ENCODE peak calls at places on chromosomes 13 and 19, in seven cellular contexts. E is psoas muscle, F is right lobe of liver, U is ovary, R is OCI-LY7, Z is lower lobe of right lung, P is left ventricle myocardium inferior. Q is an unnamed sample.

GRCh38 chr19:2575734-2576481 is 100.0 kb downstream of the GADD45B start:
- DNase-seq in F (peak), P (peak), R (no peak), E (peak), U (peak), Z (no peak), Q (peak)

GRCh38 chr13:40438022-40438692 is 228.3 kb downstream of the FOXO1 start:
- DNase-seq in F (no peak), E (no peak), R (no peak), U (no peak), P (no peak), Z (no peak), Q (no peak)

GRCh38 chr13:44426461-44426860 is 52.8 kb downstream of the SERP2 start:
- DNase-seq in Z (no peak), U (no peak), P (no peak), F (no peak), E (no peak), R (no peak), Q (no peak)

GRCh38 chr13:24032674-24033073 is 127.8 kb upstream of the SPATA13 start:
- DNase-seq in U (no peak), F (no peak), E (no peak), Z (no peak), P (no peak), R (no peak), Q (no peak)

GRCh38 chr13:59607780-59608233 is 555.9 kb downstream of the DIAPH3 start:
- DNase-seq in P (no peak), U (no peak), E (no peak), F (no peak), Z (no peak), R (no peak), Q (no peak)

GRCh38 chr19:14561832-14562351 is 10.0 kb downstream of the NDUFB7 start:
- DNase-seq in E (peak), R (no peak), U (no peak), P (peak), F (peak), Z (no peak), Q (no peak)

GRCh38 chr13:70162141-70162540 is 53.9 kb upstream of the KLHL1 start:
- DNase-seq in R (no peak), P (no peak), E (no peak), Z (no peak), F (no peak), U (no peak), Q (no peak)

GRCh38 chr19:7860902-7861618 is 13.1 kb downstream of the PRR36 start:
- DNase-seq in Z (no peak), P (no peak), U (peak), R (no peak), F (no peak), E (no peak), Q (no peak)

GRCh38 chr19:9836021-9836420 is 903 bp downstream of the PIN1 start:
- DNase-seq in R (peak), Z (no peak), U (no peak), F (no peak), P (no peak), E (no peak), Q (no peak)

GRCh38 chr19:48370955-48371354 is 6.8 kb downstream of the SYNGR4 start:
- DNase-seq in P (no peak), R (no peak), E (no peak), U (no peak), Z (no peak), F (no peak), Q (no peak)

GRCh38 chr19:7434391-7434790 is 54.4 kb downstream of the PEX11G start:
- DNase-seq in E (no peak), P (no peak), U (no peak), R (no peak), Z (no peak), F (no peak), Q (no peak)

GRCh38 chr13:74129500-74130144 is 4.6 kb downstream of the KLF12 start:
- DNase-seq in U (no peak), P (peak), R (peak), Z (no peak), F (no peak), E (no peak), Q (no peak)

GRCh38 chr13:113552786-113553540 is 31.6 kb upstream of the TFDP1 start:
- DNase-seq in Z (peak), E (no peak), R (no peak), U (no peak), P (no peak), F (no peak), Q (peak)

GRCh38 chr19:23015660-23016059 is 12.7 kb upstream of the ZNF728 start:
- DNase-seq in F (no peak), R (no peak), Z (no peak), P (no peak), U (no peak), E (no peak), Q (no peak)

DNA sequence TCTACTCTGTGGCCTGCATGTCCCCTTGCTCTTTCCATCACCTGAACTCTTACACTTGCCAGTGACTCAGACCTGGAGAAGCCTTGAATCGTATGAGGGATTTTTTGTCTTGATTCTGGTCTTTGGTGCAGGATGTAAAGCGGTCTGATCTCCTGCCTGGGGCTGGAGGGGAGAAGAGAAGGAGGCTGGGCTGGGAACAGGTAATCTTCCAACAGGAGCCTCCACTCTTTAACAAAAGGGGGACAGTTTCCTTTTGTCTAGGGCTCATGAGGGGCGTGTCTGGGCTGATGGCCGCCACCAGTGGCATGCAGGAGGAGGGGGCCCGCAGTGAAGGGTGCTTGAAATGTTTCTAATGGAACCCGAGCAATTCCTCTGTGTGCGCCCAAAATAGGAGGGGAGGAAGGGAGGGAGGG is 24.7 kb downstream of the NFIX start:
- DNase-seq in R (no peak), Z (no peak), U (no peak), F (no peak), P (no peak), E (no peak), Q (no peak)
- H3K4me3 ChIP-seq in R (no peak), Z (no peak), U (no peak), F (no peak), P (no peak), E (peak), Q (no peak)

GRCh38 chr19:5479958-5480357 is 24.7 kb downstream of the ZNRF4 start:
- DNase-seq in Z (no peak), E (no peak), U (no peak), P (no peak), R (no peak), F (no peak), Q (no peak)

GRCh38 chr19:5477451-5478215 is 22.4 kb downstream of the ZNRF4 start:
- DNase-seq in P (no peak), Z (no peak), E (no peak), F (no peak), R (no peak), U (no peak), Q (no peak)

GRCh38 chr19:5480427-5480836 is 25.2 kb downstream of the ZNRF4 start:
- DNase-seq in E (peak), R (peak), Z (no peak), U (no peak), P (no peak), F (no peak), Q (no peak)

GRCh38 chr19:5478925-5479588 is 23.8 kb downstream of the ZNRF4 start:
- DNase-seq in Z (no peak), E (no peak), R (no peak), P (no peak), F (no peak), U (no peak), Q (no peak)

GRCh38 chr19:5478241-5478924 is 23.2 kb downstream of the ZNRF4 start:
- DNase-seq in E (no peak), P (no peak), Z (no peak), U (no peak), F (no peak), R (no peak), Q (no peak)
- H3K4me3 ChIP-seq in E (no peak), P (no peak), Z (no peak), U (no peak), F (no peak), R (no peak), Q (no peak)

GRCh38 chr19:3914199-3914598 is 18.7 kb upstream of the NMRK2 start:
- DNase-seq in U (no peak), P (no peak), R (no peak), F (no peak), E (no peak), Z (no peak), Q (no peak)

GRCh38 chr19:3923096-3923758 is 9.6 kb upstream of the NMRK2 start:
- DNase-seq in F (no peak), E (no peak), U (no peak), P (no peak), R (no peak), Z (no peak), Q (no peak)

GRCh38 chr19:3916033-3916432 is 16.8 kb upstream of the NMRK2 start:
- DNase-seq in E (no peak), U (no peak), R (no peak), F (no peak), P (no peak), Z (no peak), Q (no peak)

GRCh38 chr19:3923912-3924311 is 9.0 kb upstream of the NMRK2 start:
- DNase-seq in P (no peak), Z (no peak), F (no peak), U (no peak), R (no peak), E (no peak), Q (no peak)

GRCh38 chr19:3919793-3920192 is 13.1 kb upstream of the NMRK2 start:
- DNase-seq in U (no peak), E (no peak), P (no peak), F (no peak), R (no peak), Z (no peak), Q (no peak)
- H3K4me3 ChIP-seq in U (no peak), E (no peak), P (no peak), F (no peak), R (no peak), Z (no peak), Q (no peak)

GRCh38 chr19:32750441-32751055 is 31.0 kb downstream of the TDRD12 start:
- DNase-seq in P (no peak), R (no peak), F (no peak), U (no peak), Z (no peak), E (no peak), Q (no peak)
- H3K4me3 ChIP-seq in P (no peak), R (no peak), F (no peak), U (no peak), Z (no peak), E (no peak), Q (no peak)

GRCh38 chr13:32428581-32429072 is 697 bp upstream of the N4BP2L1 start:
- DNase-seq in U (no peak), R (peak), F (no peak), Z (no peak), P (no peak), E (no peak), Q (no peak)
- H3K4me3 ChIP-seq in U (peak), R (peak), F (peak), Z (peak), P (peak), E (peak), Q (peak)

GRCh38 chr19:55493650-55494171 is 5.5 kb downstream of the SSC5D start:
- DNase-seq in U (peak), E (no peak), P (no peak), F (no peak), R (no peak), Z (no peak), Q (peak)
- H3K4me3 ChIP-seq in U (peak), E (peak), P (peak), F (no peak), R (no peak), Z (peak), Q (peak)

DNA sequence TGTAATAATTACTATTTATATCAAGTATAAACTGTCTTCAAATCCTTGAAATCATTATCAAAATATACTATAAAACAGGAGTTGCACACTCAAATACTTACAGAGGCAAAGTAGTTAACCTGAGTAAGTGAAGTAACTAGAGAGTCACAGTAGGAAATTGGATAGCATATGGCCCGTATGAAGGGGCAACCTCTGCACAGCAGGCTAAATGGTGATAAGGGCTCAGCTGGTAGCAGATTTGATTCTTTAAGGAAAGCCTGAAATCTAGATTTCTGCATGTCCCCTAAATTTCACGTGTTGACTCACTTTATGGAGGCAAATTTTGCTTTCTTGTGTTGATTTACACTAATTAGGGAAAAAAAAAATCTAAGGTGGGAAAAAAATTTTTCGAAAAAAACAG is 46.4 kb downstream of the STOML3 start:
- DNase-seq in F (no peak), E (no peak), P (no peak), Z (no peak), U (no peak), R (no peak), Q (no peak)
- H3K4me3 ChIP-seq in F (no peak), E (no peak), P (no peak), Z (no peak), U (no peak), R (no peak), Q (no peak)